ENCODE peak calls at places on chromosomes 16 and 17, in nine cellular contexts. K, B, G, T, X, P, C, F and Q are unnamed samples.

GRCh38 chr16:69474447-69474846 is 50.0 kb downstream of the CYB5B start:
- DNase-seq in K (no peak), B (no peak), G (no peak), T (no peak), X (no peak), P (no peak), C (no peak), F (no peak), Q (no peak)

GRCh38 chr16:46920402-46921068 is 36.4 kb downstream of the GPT2 start:
- DNase-seq in K (no peak), B (peak), G (no peak), T (peak), X (no peak), P (no peak), C (no peak), F (no peak), Q (peak)

GRCh38 chr16:69410285-69410990 is 14.0 kb upstream of the CYB5B start:
- DNase-seq in K (no peak), B (no peak), G (no peak), T (peak), X (no peak), P (peak), C (peak), F (peak), Q (no peak)

GRCh38 chr16:19140392-19140791 is 26.6 kb downstream of the ITPRIPL2 start:
- DNase-seq in K (no peak), B (no peak), G (no peak), T (no peak), X (no peak), P (no peak), C (no peak), F (no peak), Q (no peak)

GRCh38 chr16:17866991-17867390 is 396.2 kb upstream of the XYLT1 start:
- DNase-seq in K (no peak), B (no peak), G (no peak), T (no peak), X (no peak), P (no peak), C (no peak), F (no peak), Q (no peak)

GRCh38 chr16:84687715-84688114 is 12.1 kb upstream of the USP10 start:
- DNase-seq in K (no peak), B (no peak), G (no peak), T (no peak), X (peak), P (no peak), C (peak), F (no peak), Q (no peak)

GRCh38 chr17:31534223-31534888 is 142.9 kb downstream of the RAB11FIP4 start:
- DNase-seq in K (no peak), B (no peak), G (no peak), T (no peak), X (no peak), P (no peak), C (peak), F (no peak), Q (no peak)

GRCh38 chr17:13563916-13564315 is 37.8 kb downstream of the HS3ST3A1 start:
- DNase-seq in K (no peak), B (no peak), G (no peak), T (no peak), X (no peak), P (no peak), C (no peak), F (no peak), Q (no peak)

GRCh38 chr16:85436636-85437160 is 176.4 kb upstream of the GSE1 start:
- DNase-seq in K (no peak), B (no peak), G (no peak), T (no peak), X (no peak), P (no peak), C (peak), F (no peak), Q (peak)

GRCh38 chr17:82593590-82594087 is 54.6 kb downstream of the WDR45B start:
- DNase-seq in K (no peak), B (no peak), G (no peak), T (peak), X (no peak), P (no peak), C (peak), F (no peak), Q (no peak)

GRCh38 chr17:49993423-49994037 is 1.5 kb downstream of the DLX3 start:
- DNase-seq in K (no peak), B (no peak), G (no peak), T (no peak), X (peak), P (no peak), C (peak), F (no peak), Q (peak)

GRCh38 chr17:82775033-82775823 is 23.4 kb downstream of the TBCD start:
- DNase-seq in K (peak), B (peak), G (peak), T (peak), X (no peak), P (no peak), C (peak), F (peak), Q (peak)

GRCh38 chr16:22198547-22199293 is 7.4 kb upstream of the EEF2K start:
- DNase-seq in K (no peak), B (no peak), G (no peak), T (no peak), X (no peak), P (no peak), C (peak), F (peak), Q (no peak)

GRCh38 chr17:81717766-81718089 is 5.6 kb downstream of the SLC25A10 start:
- DNase-seq in K (no peak), B (no peak), G (no peak), T (no peak), X (no peak), P (no peak), C (no peak), F (no peak), Q (no peak)

GRCh38 chr16:4373909-4374742 is 2.5 kb downstream of the VASN start:
- DNase-seq in K (peak), B (peak), G (no peak), T (peak), X (no peak), P (peak), C (peak), F (peak), Q (peak)

GRCh38 chr17:63652106-63652505 is 29.9 kb downstream of the MAP3K3 start:
- DNase-seq in K (no peak), B (no peak), G (no peak), T (no peak), X (no peak), P (no peak), C (no peak), F (no peak), Q (no peak)

GRCh38 chr16:67708368-67708771 is 10.7 kb downstream of the GFOD2 start:
- DNase-seq in K (no peak), B (no peak), G (no peak), T (peak), X (no peak), P (no peak), C (peak), F (no peak), Q (no peak)

GRCh38 chr16:783404-784161 is 4.6 kb downstream of the RPUSD1 start:
- DNase-seq in K (no peak), B (no peak), G (no peak), T (peak), X (no peak), P (no peak), C (no peak), F (no peak), Q (no peak)

GRCh38 chr17:44354582-44355309 is 8.9 kb downstream of the FAM171A2 start:
- DNase-seq in K (peak), B (no peak), G (no peak), T (peak), X (peak), P (no peak), C (peak), F (no peak), Q (no peak)